ENCODE peak calls at places on chromosomes 1 and 21, in nine cellular contexts. C is left ventricle myocardium inferior, T is endothelial cell, I is WTC11, L is uterus, E is foreskin fibroblast, X is PC-3, Y is AG10803, F is type B pancreatic cell. D is an unnamed sample.

GRCh38 chr1:243315455-243315854 is 59.6 kb downstream of the SDCCAG8 start:
- DNase-seq in F (no peak), L (no peak), Y (peak), I (no peak), E (no peak), T (no peak), X (no peak), C (no peak), D (no peak)

GRCh38 chr1:180524160-180524914 is 22.0 kb upstream of the ACBD6 start:
- DNase-seq in T (no peak), I (no peak), E (no peak), F (no peak), Y (no peak), L (no peak), X (no peak), C (no peak), D (no peak)

GRCh38 chr1:54883349-54884102 is 3.5 kb downstream of the DHCR24 start:
- DNase-seq in T (no peak), F (no peak), Y (peak), L (no peak), C (no peak), X (no peak), I (no peak), E (peak), D (no peak)

GRCh38 chr1:50181027-50181663 is 72.4 kb downstream of the ELAVL4 start:
- DNase-seq in E (no peak), X (peak), Y (peak), L (no peak), I (no peak), T (no peak), C (no peak), F (no peak), D (no peak)

GRCh38 chr1:121516279-121516967 is 331.6 kb downstream of the SRGAP2C start:
- DNase-seq in X (no peak), Y (no peak), E (no peak), I (no peak), L (no peak), F (no peak), T (no peak), C (peak), D (peak)

GRCh38 chr1:116738673-116739370 is 15.4 kb upstream of the CD2 start:
- DNase-seq in C (no peak), T (no peak), F (no peak), Y (no peak), X (no peak), I (no peak), E (no peak), L (no peak), D (peak)

GRCh38 chr1:100164226-100164625 is 13.8 kb downstream of the LRRC39 start:
- DNase-seq in T (no peak), I (no peak), C (no peak), F (no peak), X (no peak), L (no peak), Y (peak), E (peak), D (no peak)

GRCh38 chr1:230698130-230698529 is 15.8 kb downstream of the AGT start:
- DNase-seq in I (peak), X (no peak), F (no peak), T (no peak), Y (no peak), E (no peak), C (no peak), L (no peak), D (no peak)

GRCh38 chr1:51936531-51936930 is 54.0 kb downstream of the RAB3B start:
- DNase-seq in T (no peak), C (no peak), I (no peak), Y (peak), E (peak), X (peak), L (no peak), F (no peak), D (no peak)

GRCh38 chr1:152880316-152880715 is 2.2 kb downstream of the SMCP start:
- DNase-seq in F (no peak), I (no peak), L (no peak), Y (no peak), T (no peak), X (no peak), E (no peak), C (no peak), D (no peak)

GRCh38 chr1:160163612-160164011 is 12.2 kb downstream of the ATP1A4 start:
- DNase-seq in E (no peak), C (no peak), T (no peak), Y (peak), X (peak), I (no peak), F (no peak), L (no peak), D (no peak)
- TF ChIP-seq CTCF in E (peak), C (peak), T (no peak), Y (peak), X (peak), I (no peak), F (no peak), L (no peak), D (no peak)

GRCh38 chr1:239955431-239955830 is 136.3 kb upstream of the FMN2 start:
- DNase-seq in L (no peak), I (no peak), X (no peak), T (no peak), E (no peak), Y (no peak), F (no peak), C (no peak), D (no peak)

GRCh38 chr1:239956230-239956629 is 135.5 kb upstream of the FMN2 start:
- DNase-seq in X (no peak), I (no peak), T (no peak), F (no peak), L (no peak), E (no peak), C (no peak), Y (no peak), D (no peak)

GRCh38 chr1:239951518-239952130 is 140.1 kb upstream of the FMN2 start:
- DNase-seq in X (peak), E (peak), T (peak), L (no peak), F (no peak), C (peak), I (peak), Y (peak), D (peak)

GRCh38 chr1:239954836-239955235 is 136.8 kb upstream of the FMN2 start:
- DNase-seq in F (no peak), Y (no peak), X (no peak), E (no peak), T (no peak), I (no peak), C (no peak), L (no peak), D (no peak)

DNA sequence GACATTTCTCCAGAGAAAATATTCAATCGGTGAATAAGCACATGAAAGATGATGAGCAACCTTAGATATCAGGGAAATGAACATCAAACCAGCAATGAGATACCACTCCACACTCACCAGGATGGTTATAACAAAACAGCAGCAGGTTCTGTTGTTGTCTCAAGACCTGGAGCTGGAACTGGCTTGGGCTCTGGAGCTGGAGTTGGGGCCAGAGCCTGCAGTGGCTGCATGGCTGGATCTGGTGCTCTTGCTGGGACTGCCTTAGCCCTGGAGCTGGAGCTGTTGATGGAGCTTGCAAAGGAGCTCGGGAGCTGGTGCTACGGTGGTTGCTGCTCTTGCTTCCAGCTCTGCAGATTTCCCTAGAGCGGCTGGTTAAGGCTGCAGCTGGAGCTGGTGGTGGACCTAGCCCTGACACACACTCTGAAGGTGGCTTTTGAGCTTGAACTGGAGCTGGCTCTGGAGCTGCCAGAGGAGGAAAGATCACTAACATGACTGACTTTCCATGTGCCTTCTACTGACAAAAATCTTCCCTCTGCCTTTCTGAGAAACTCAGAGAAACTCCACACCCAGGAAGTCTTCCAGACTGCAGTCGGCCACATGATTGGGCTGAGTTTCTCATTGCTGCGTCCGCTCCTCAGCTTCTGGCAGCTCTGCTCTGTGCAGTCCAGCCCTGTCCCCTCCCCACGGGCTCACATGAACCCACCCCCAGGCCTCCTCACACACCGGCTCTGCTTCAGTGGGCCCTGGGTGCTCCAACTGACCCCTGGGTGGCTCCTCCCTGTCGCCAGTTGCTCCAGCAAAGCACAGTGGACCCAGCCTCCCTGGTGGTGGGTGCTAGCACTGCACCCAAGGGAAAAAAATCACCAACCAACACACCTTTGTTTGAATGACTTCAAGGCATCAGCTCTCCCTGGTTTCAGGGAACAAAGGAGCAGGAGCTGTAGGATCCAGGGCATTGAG is 139.1 kb upstream of the FMN2 start:
- DNase-seq in E (no peak), F (no peak), I (peak), C (no peak), X (peak), Y (no peak), T (peak), L (no peak), D (peak)
- TF ChIP-seq CTCF in E (peak), F (peak), I (peak), C (peak), X (peak), Y (peak), T (peak), L (no peak), D (peak)

GRCh38 chr1:171141336-171142051 is 43.6 kb upstream of the FMO2 start:
- DNase-seq in E (peak), Y (peak), L (peak), C (peak), F (no peak), T (no peak), I (no peak), X (no peak), D (no peak)
- TF ChIP-seq CTCF in E (peak), Y (peak), L (no peak), C (no peak), F (no peak), T (no peak), I (no peak), X (peak), D (no peak)

DNA sequence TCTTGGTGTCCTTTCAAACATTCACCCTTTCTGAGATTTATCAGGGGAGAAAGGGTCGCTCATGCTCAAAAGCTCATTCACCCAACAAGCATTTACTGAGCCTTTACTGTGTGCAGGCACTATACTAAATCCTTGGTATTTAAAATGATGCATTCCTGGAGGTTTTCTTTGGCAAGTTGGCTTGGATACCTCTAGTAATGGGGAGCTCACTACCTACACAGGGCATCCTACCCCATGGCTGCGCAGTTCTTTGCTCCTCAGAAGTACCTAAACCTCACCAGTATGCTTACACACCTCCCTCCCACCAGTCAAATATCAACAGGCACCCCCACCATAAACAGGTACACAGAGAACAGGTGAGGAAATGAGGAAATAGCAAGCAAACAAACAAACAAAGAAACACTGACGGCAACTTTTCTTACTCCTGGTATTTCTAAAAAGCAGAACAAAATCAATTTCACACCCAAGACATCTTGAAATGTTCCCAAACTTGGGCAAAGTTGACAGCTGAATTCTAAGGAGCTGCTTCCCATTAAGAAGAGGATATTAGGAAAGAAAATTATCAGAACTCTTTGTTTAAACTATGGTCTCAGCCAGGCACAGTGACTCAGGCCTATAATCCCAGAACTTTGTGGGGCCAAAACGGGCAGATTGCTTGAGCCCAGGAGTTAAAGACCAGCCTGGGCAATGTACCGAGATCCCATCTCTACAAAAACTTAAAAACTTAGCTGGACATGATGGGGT is 104.8 kb downstream of the PSMG1 start:
- DNase-seq in Y (no peak), C (no peak), E (no peak), I (no peak), F (no peak), L (no peak), T (no peak), X (no peak), D (no peak)
- TF ChIP-seq CTCF in Y (no peak), C (no peak), E (no peak), I (no peak), F (no peak), L (no peak), T (no peak), X (no peak), D (no peak)

GRCh38 chr1:2805801-2806430 is 4.4 kb upstream of the TTC34 start:
- DNase-seq in Y (no peak), L (no peak), F (no peak), X (no peak), E (no peak), C (no peak), I (no peak), T (no peak), D (no peak)

GRCh38 chr1:2802421-2802961 is 998 bp upstream of the TTC34 start:
- DNase-seq in E (no peak), L (no peak), Y (no peak), C (no peak), X (no peak), T (no peak), F (no peak), I (no peak), D (no peak)

GRCh38 chr1:2803086-2803930 is 1.8 kb upstream of the TTC34 start:
- DNase-seq in L (no peak), E (no peak), I (peak), X (no peak), F (no peak), C (no peak), T (no peak), Y (no peak), D (no peak)

GRCh38 chr1:2804628-2805351 is 3.3 kb upstream of the TTC34 start:
- DNase-seq in L (no peak), Y (no peak), E (no peak), I (no peak), T (no peak), C (no peak), X (no peak), F (no peak), D (no peak)

GRCh38 chr1:2803931-2804627 is 2.6 kb upstream of the TTC34 start:
- DNase-seq in X (no peak), L (no peak), I (no peak), Y (no peak), F (no peak), C (no peak), E (no peak), T (no peak), D (no peak)
- TF ChIP-seq CTCF in X (no peak), L (no peak), I (no peak), Y (no peak), F (no peak), C (no peak), E (no peak), T (no peak), D (no peak)

DNA sequence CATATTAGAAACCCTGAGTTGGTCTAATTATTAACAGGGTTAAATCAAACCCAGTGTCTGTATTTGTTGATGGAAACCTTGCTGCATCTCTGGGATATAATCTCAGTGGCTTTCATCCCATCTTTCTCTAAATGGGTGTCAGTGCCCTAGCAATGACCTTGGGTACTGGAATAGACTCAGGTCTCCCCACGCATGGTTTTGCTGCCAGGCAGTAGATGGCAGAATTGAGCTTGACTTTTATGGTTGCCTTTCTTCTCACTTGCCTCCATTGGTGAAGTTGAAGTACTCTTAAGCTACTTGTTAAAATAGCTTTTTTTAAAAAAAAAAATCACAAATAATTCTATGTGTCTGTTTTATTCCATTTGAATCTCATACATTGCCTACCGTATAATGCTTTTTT is 81.8 kb upstream of the HMCN1 start:
- DNase-seq in E (no peak), T (no peak), C (no peak), F (no peak), L (no peak), I (no peak), Y (no peak), X (peak), D (peak)
- TF ChIP-seq CTCF in E (no peak), T (no peak), C (no peak), F (no peak), L (no peak), I (no peak), Y (no peak), X (peak), D (peak)

GRCh38 chr1:205583461-205584130 is 48.2 kb downstream of the ELK4 start:
- DNase-seq in C (no peak), Y (no peak), E (no peak), L (no peak), X (no peak), I (no peak), T (no peak), F (no peak), D (no peak)

GRCh38 chr1:205582471-205583291 is 49.1 kb downstream of the ELK4 start:
- DNase-seq in E (no peak), Y (no peak), F (no peak), X (no peak), C (no peak), I (peak), L (no peak), T (no peak), D (peak)

GRCh38 chr1:205585169-205585834 is 46.5 kb downstream of the ELK4 start:
- DNase-seq in F (no peak), T (no peak), I (no peak), L (no peak), Y (no peak), E (no peak), C (no peak), X (no peak), D (no peak)

GRCh38 chr1:205585835-205586785 is 45.7 kb downstream of the ELK4 start:
- DNase-seq in L (no peak), Y (no peak), I (no peak), C (no peak), E (no peak), X (no peak), F (no peak), T (no peak), D (no peak)

GRCh38 chr1:205584732-205585131 is 47.1 kb downstream of the ELK4 start:
- DNase-seq in E (no peak), F (no peak), Y (no peak), T (no peak), C (no peak), L (no peak), I (no peak), X (no peak), D (peak)
- TF ChIP-seq CTCF in E (no peak), F (peak), Y (peak), T (peak), C (peak), L (no peak), I (peak), X (peak), D (peak)

D was measured in activated CD8-positive, alpha-beta T cell treated with anti-CD3 and anti-CD28 coated beads for 36 hours.